ENCODE peak calls at places on chromosomes 1 and 21, in eight cellular contexts. One of them, this sample, is unnamed. For H3K4me1 and H3K36me3, the result is how much of the 10 kb centered on the place peaks cover.

GRCh38 chr1:115138973-115139372 is 49.7 kb upstream of the TSPAN2 start:
- DNase-seq in keratinocyte: peak
- DNase-seq in mucosa of descending colon: peak
- DNase-seq in heart right ventricle: peak
- DNase-seq in breast epithelium: peak
- DNase-seq in cardiac muscle cell: peak
- DNase-seq in tibial artery: peak
- DNase-seq in Peyer's patch: peak
- DNase-seq in this sample: peak

GRCh38 chr1:41381691-41382530 is 20.7 kb downstream of the FOXO6 start:
- DNase-seq in heart right ventricle: no peak
- DNase-seq in mucosa of descending colon: no peak
- DNase-seq in breast epithelium: no peak
- DNase-seq in keratinocyte: no peak
- DNase-seq in cardiac muscle cell: peak
- DNase-seq in Peyer's patch: no peak
- DNase-seq in tibial artery: peak
- DNase-seq in this sample: peak

GRCh38 chr21:46124083-46124925 is 26.4 kb downstream of the COL6A2 start:
- DNase-seq in tibial artery: peak
- DNase-seq in cardiac muscle cell: no peak
- DNase-seq in mucosa of descending colon: peak
- DNase-seq in breast epithelium: peak
- DNase-seq in Peyer's patch: no peak
- DNase-seq in heart right ventricle: peak
- DNase-seq in keratinocyte: no peak
- DNase-seq in this sample: no peak

GRCh38 chr1:161019767-161020572 is 982 bp downstream of the F11R start:
- DNase-seq in Peyer's patch: no peak
- DNase-seq in cardiac muscle cell: no peak
- DNase-seq in breast epithelium: no peak
- DNase-seq in mucosa of descending colon: no peak
- DNase-seq in keratinocyte: no peak
- DNase-seq in tibial artery: no peak
- DNase-seq in heart right ventricle: peak
- DNase-seq in this sample: no peak

GRCh38 chr1:151612506-151613274 is 840 bp downstream of the SNX27 start:
- DNase-seq in mucosa of descending colon: no peak
- DNase-seq in breast epithelium: no peak
- DNase-seq in cardiac muscle cell: peak
- DNase-seq in keratinocyte: no peak
- DNase-seq in heart right ventricle: peak
- DNase-seq in Peyer's patch: no peak
- DNase-seq in tibial artery: peak
- DNase-seq in this sample: peak

GRCh38 chr1:61160526-61160925 is 78.2 kb downstream of the NFIA start:
- DNase-seq in tibial artery: no peak
- DNase-seq in heart right ventricle: no peak
- DNase-seq in cardiac muscle cell: no peak
- DNase-seq in Peyer's patch: no peak
- DNase-seq in breast epithelium: no peak
- DNase-seq in mucosa of descending colon: no peak
- DNase-seq in keratinocyte: no peak
- DNase-seq in this sample: no peak

GRCh38 chr1:230189276-230190183 is 122.5 kb downstream of the GALNT2 start:
- DNase-seq in breast epithelium: no peak
- DNase-seq in Peyer's patch: no peak
- DNase-seq in cardiac muscle cell: no peak
- DNase-seq in heart right ventricle: no peak
- DNase-seq in keratinocyte: no peak
- DNase-seq in mucosa of descending colon: no peak
- DNase-seq in tibial artery: no peak
- DNase-seq in this sample: no peak

GRCh38 chr1:113255728-113256347 is 134.5 kb upstream of the MAGI3 start:
- DNase-seq in heart right ventricle: no peak
- DNase-seq in tibial artery: no peak
- DNase-seq in mucosa of descending colon: no peak
- DNase-seq in keratinocyte: no peak
- DNase-seq in Peyer's patch: no peak
- DNase-seq in cardiac muscle cell: no peak
- DNase-seq in breast epithelium: no peak
- DNase-seq in this sample: no peak

GRCh38 chr1:40344597-40344996 is 27.5 kb upstream of the COL9A2 start:
- DNase-seq in cardiac muscle cell: no peak
- DNase-seq in Peyer's patch: peak
- DNase-seq in keratinocyte: no peak
- DNase-seq in heart right ventricle: peak
- DNase-seq in breast epithelium: no peak
- DNase-seq in tibial artery: peak
- DNase-seq in mucosa of descending colon: peak
- DNase-seq in this sample: peak

GRCh38 chr1:217136895-217137205 is 413.6 kb upstream of the ESRRG start:
- DNase-seq in keratinocyte: no peak
- DNase-seq in breast epithelium: no peak
- DNase-seq in mucosa of descending colon: no peak
- DNase-seq in tibial artery: no peak
- DNase-seq in heart right ventricle: no peak
- DNase-seq in cardiac muscle cell: no peak
- DNase-seq in Peyer's patch: no peak
- DNase-seq in this sample: no peak

GRCh38 chr1:78601068-78601467 is 19.2 kb upstream of the IFI44L start:
- DNase-seq in Peyer's patch: no peak
- DNase-seq in keratinocyte: no peak
- DNase-seq in tibial artery: no peak
- DNase-seq in cardiac muscle cell: no peak
- DNase-seq in heart right ventricle: no peak
- DNase-seq in mucosa of descending colon: no peak
- DNase-seq in breast epithelium: no peak
- DNase-seq in this sample: no peak

GRCh38 chr1:226181996-226182714 is 4.4 kb downstream of the ACBD3 start:
- DNase-seq in cardiac muscle cell: peak
- DNase-seq in keratinocyte: no peak
- DNase-seq in mucosa of descending colon: peak
- DNase-seq in breast epithelium: no peak
- DNase-seq in Peyer's patch: peak
- DNase-seq in heart right ventricle: peak
- DNase-seq in tibial artery: peak
- DNase-seq in this sample: peak

GRCh38 chr1:37901191-37901892 is 42.0 kb upstream of the MTF1 start:
- DNase-seq in keratinocyte: no peak
- DNase-seq in cardiac muscle cell: no peak
- DNase-seq in mucosa of descending colon: no peak
- DNase-seq in breast epithelium: no peak
- DNase-seq in tibial artery: no peak
- DNase-seq in heart right ventricle: no peak
- DNase-seq in Peyer's patch: no peak
- DNase-seq in this sample: no peak

GRCh38 chr21:17537299-17537698 is 24.5 kb downstream of the CXADR start:
- DNase-seq in mucosa of descending colon: no peak
- DNase-seq in tibial artery: no peak
- DNase-seq in Peyer's patch: no peak
- DNase-seq in cardiac muscle cell: no peak
- DNase-seq in breast epithelium: no peak
- DNase-seq in heart right ventricle: no peak
- DNase-seq in keratinocyte: no peak
- DNase-seq in this sample: no peak

GRCh38 chr1:116463730-116464129 is 90.7 kb downstream of the ATP1A1 start:
- DNase-seq in breast epithelium: no peak
- DNase-seq in keratinocyte: no peak
- DNase-seq in Peyer's patch: no peak
- DNase-seq in mucosa of descending colon: no peak
- DNase-seq in cardiac muscle cell: peak
- DNase-seq in tibial artery: no peak
- DNase-seq in heart right ventricle: no peak
- DNase-seq in this sample: no peak

GRCh38 chr1:221897312-221897711 is 155.4 kb upstream of the DUSP10 start:
- DNase-seq in heart right ventricle: no peak
- DNase-seq in cardiac muscle cell: no peak
- DNase-seq in keratinocyte: no peak
- DNase-seq in mucosa of descending colon: no peak
- DNase-seq in Peyer's patch: no peak
- DNase-seq in breast epithelium: no peak
- DNase-seq in tibial artery: no peak
- DNase-seq in this sample: peak

GRCh38 chr1:224852901-224853568 is 76.4 kb upstream of the DNAH14 start:
- DNase-seq in keratinocyte: peak
- DNase-seq in heart right ventricle: no peak
- DNase-seq in breast epithelium: no peak
- DNase-seq in Peyer's patch: no peak
- DNase-seq in cardiac muscle cell: peak
- DNase-seq in tibial artery: no peak
- DNase-seq in mucosa of descending colon: no peak
- DNase-seq in this sample: no peak

GRCh38 chr1:27596261-27596660 is 7.7 kb downstream of the AHDC1 start:
- DNase-seq in heart right ventricle: no peak
- DNase-seq in breast epithelium: no peak
- DNase-seq in tibial artery: no peak
- DNase-seq in Peyer's patch: no peak
- DNase-seq in mucosa of descending colon: no peak
- DNase-seq in keratinocyte: no peak
- DNase-seq in cardiac muscle cell: no peak
- DNase-seq in this sample: no peak

GRCh38 chr1:27598288-27598687 is 5.7 kb downstream of the AHDC1 start:
- DNase-seq in Peyer's patch: no peak
- DNase-seq in heart right ventricle: peak
- DNase-seq in cardiac muscle cell: no peak
- DNase-seq in tibial artery: peak
- DNase-seq in keratinocyte: no peak
- DNase-seq in breast epithelium: no peak
- DNase-seq in mucosa of descending colon: no peak
- DNase-seq in this sample: peak

GRCh38 chr1:27598902-27599528 is 4.9 kb downstream of the AHDC1 start:
- DNase-seq in mucosa of descending colon: no peak
- DNase-seq in cardiac muscle cell: peak
- DNase-seq in Peyer's patch: no peak
- DNase-seq in keratinocyte: no peak
- DNase-seq in heart right ventricle: peak
- DNase-seq in breast epithelium: no peak
- DNase-seq in tibial artery: peak
- DNase-seq in this sample: peak

GRCh38 chr1:27597036-27597435 is 6.9 kb downstream of the AHDC1 start:
- DNase-seq in Peyer's patch: no peak
- DNase-seq in mucosa of descending colon: no peak
- DNase-seq in heart right ventricle: no peak
- DNase-seq in breast epithelium: no peak
- DNase-seq in keratinocyte: no peak
- DNase-seq in tibial artery: no peak
- DNase-seq in cardiac muscle cell: no peak
- DNase-seq in this sample: no peak

GRCh38 chr1:27597511-27598216 is 6.3 kb downstream of the AHDC1 start:
- DNase-seq in breast epithelium: no peak
- DNase-seq in cardiac muscle cell: no peak
- DNase-seq in mucosa of descending colon: no peak
- DNase-seq in heart right ventricle: no peak
- DNase-seq in tibial artery: no peak
- DNase-seq in keratinocyte: no peak
- DNase-seq in Peyer's patch: no peak
- DNase-seq in this sample: no peak
- H3K4me1 ChIP-seq in breast epithelium: under half
- H3K4me1 ChIP-seq in cardiac muscle cell: half or more
- H3K4me1 ChIP-seq in mucosa of descending colon: under half
- H3K4me1 ChIP-seq in heart right ventricle: half or more
- H3K4me1 ChIP-seq in tibial artery: half or more
- H3K4me1 ChIP-seq in keratinocyte: half or more
- H3K4me1 ChIP-seq in Peyer's patch: under half
- H3K4me1 ChIP-seq in this sample: under half

GRCh38 chr1:2518528-2518927 is 7.9 kb downstream of the PANK4 start:
- DNase-seq in tibial artery: no peak
- DNase-seq in cardiac muscle cell: no peak
- DNase-seq in Peyer's patch: no peak
- DNase-seq in breast epithelium: no peak
- DNase-seq in keratinocyte: no peak
- DNase-seq in heart right ventricle: no peak
- DNase-seq in mucosa of descending colon: no peak
- DNase-seq in this sample: no peak
- H3K36me3 ChIP-seq in tibial artery: half or more
- H3K36me3 ChIP-seq in cardiac muscle cell: under half
- H3K36me3 ChIP-seq in Peyer's patch: under half
- H3K36me3 ChIP-seq in breast epithelium: under half
- H3K36me3 ChIP-seq in keratinocyte: under half
- H3K36me3 ChIP-seq in heart right ventricle: half or more
- H3K36me3 ChIP-seq in mucosa of descending colon: under half
- H3K36me3 ChIP-seq in this sample: under half

GRCh38 chr1:9735800-9736199 is 84.3 kb downstream of the PIK3CD start:
- DNase-seq in heart right ventricle: no peak
- DNase-seq in breast epithelium: no peak
- DNase-seq in Peyer's patch: no peak
- DNase-seq in keratinocyte: no peak
- DNase-seq in cardiac muscle cell: no peak
- DNase-seq in tibial artery: no peak
- DNase-seq in mucosa of descending colon: peak
- DNase-seq in this sample: no peak
- H3K4me1 ChIP-seq in heart right ventricle: under half
- H3K4me1 ChIP-seq in breast epithelium: under half
- H3K4me1 ChIP-seq in Peyer's patch: under half
- H3K4me1 ChIP-seq in keratinocyte: under half
- H3K4me1 ChIP-seq in cardiac muscle cell: under half
- H3K4me1 ChIP-seq in tibial artery: under half
- H3K4me1 ChIP-seq in mucosa of descending colon: under half
- H3K4me1 ChIP-seq in this sample: under half

DNA sequence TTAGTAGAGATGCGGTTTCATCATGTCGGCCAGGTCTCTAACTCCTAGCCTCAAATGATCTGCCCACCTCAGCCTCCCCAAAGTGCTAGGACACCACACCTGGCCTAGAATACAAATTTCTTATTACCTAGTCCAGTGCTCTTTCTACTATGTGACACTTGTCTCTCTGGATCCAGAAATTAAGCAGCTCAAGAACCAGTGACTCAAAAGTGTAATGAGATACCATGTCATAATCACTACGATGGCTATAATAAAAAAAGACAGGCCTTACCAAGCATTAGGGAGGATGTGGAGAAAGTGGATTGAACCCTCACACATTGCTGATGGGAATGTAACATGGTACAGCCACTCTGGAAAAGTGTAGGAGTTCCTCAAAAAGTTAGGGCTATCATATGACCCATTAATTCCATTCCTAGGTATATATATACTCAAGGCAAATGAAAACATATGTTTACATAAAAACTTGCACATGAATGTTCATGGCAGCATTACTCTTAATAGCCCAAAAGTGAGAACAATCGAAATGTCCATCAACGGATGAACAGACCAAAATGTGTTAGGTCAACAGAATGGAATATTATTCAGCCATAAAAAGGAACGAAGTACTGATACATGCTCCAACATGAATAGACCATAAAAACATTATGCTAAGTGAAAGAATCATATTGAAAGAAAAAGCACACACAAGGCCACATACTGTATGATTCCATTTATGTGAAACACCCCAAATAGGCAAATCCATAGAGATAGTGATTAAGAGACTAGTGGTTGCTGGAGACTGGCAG is 8.3 kb downstream of the TEX38 start:
- DNase-seq in tibial artery: no peak
- DNase-seq in cardiac muscle cell: no peak
- DNase-seq in keratinocyte: no peak
- DNase-seq in breast epithelium: no peak
- DNase-seq in heart right ventricle: no peak
- DNase-seq in Peyer's patch: no peak
- DNase-seq in mucosa of descending colon: no peak
- DNase-seq in this sample: no peak
- H3K36me3 ChIP-seq in tibial artery: under half
- H3K36me3 ChIP-seq in cardiac muscle cell: under half
- H3K36me3 ChIP-seq in keratinocyte: under half
- H3K36me3 ChIP-seq in breast epithelium: under half
- H3K36me3 ChIP-seq in heart right ventricle: half or more
- H3K36me3 ChIP-seq in Peyer's patch: under half
- H3K36me3 ChIP-seq in mucosa of descending colon: under half
- H3K36me3 ChIP-seq in this sample: under half

This sample was measured in BE2C.